ENCODE peak calls at places on chromosomes 7 and 10, in five cellular contexts. One of them, this sample, is unnamed.

GRCh38 chr7:129986600-129986999 is 33.8 kb upstream of the UBE2H start:
- DNase-seq in GM12878: no peak
- DNase-seq in neural progenitor cell: no peak
- DNase-seq in astrocyte: no peak
- DNase-seq in HFF-Myc: no peak
- DNase-seq in this sample: no peak

GRCh38 chr7:70728873-70729552 is 402.9 kb upstream of the GALNT17 start:
- DNase-seq in HFF-Myc: no peak
- DNase-seq in GM12878: no peak
- DNase-seq in astrocyte: peak
- DNase-seq in neural progenitor cell: peak
- DNase-seq in this sample: peak

GRCh38 chr10:17984056-17984455 is 32.3 kb downstream of the SLC39A12 start:
- DNase-seq in neural progenitor cell: no peak
- DNase-seq in astrocyte: peak
- DNase-seq in HFF-Myc: no peak
- DNase-seq in GM12878: peak
- DNase-seq in this sample: peak

GRCh38 chr7:73893342-73894101 is 32.6 kb downstream of the TMEM270 start:
- DNase-seq in astrocyte: peak
- DNase-seq in GM12878: no peak
- DNase-seq in HFF-Myc: no peak
- DNase-seq in neural progenitor cell: no peak
- DNase-seq in this sample: no peak

GRCh38 chr10:11403116-11403515 is 208.3 kb downstream of the USP6NL start:
- DNase-seq in astrocyte: no peak
- DNase-seq in neural progenitor cell: no peak
- DNase-seq in HFF-Myc: no peak
- DNase-seq in GM12878: no peak
- DNase-seq in this sample: peak

GRCh38 chr10:6141296-6142151 is 52.7 kb downstream of the RBM17 start:
- DNase-seq in neural progenitor cell: no peak
- DNase-seq in GM12878: peak
- DNase-seq in HFF-Myc: peak
- DNase-seq in astrocyte: peak
- DNase-seq in this sample: peak

GRCh38 chr7:111763221-111763791 is 201.0 kb upstream of the IMMP2L start:
- DNase-seq in astrocyte: peak
- DNase-seq in HFF-Myc: no peak
- DNase-seq in GM12878: no peak
- DNase-seq in neural progenitor cell: peak
- DNase-seq in this sample: peak

GRCh38 chr7:92854501-92855238 is 18.3 kb upstream of the CDK6 start:
- DNase-seq in neural progenitor cell: no peak
- DNase-seq in astrocyte: no peak
- DNase-seq in GM12878: no peak
- DNase-seq in HFF-Myc: no peak
- DNase-seq in this sample: peak

GRCh38 chr7:131284702-131285419 is 42.8 kb upstream of the MKLN1 start:
- DNase-seq in neural progenitor cell: peak
- DNase-seq in HFF-Myc: no peak
- DNase-seq in astrocyte: peak
- DNase-seq in GM12878: no peak
- DNase-seq in this sample: no peak

GRCh38 chr10:79488303-79488702 is 24.0 kb upstream of the EIF5AL1 start:
- DNase-seq in HFF-Myc: peak
- DNase-seq in neural progenitor cell: no peak
- DNase-seq in astrocyte: peak
- DNase-seq in GM12878: no peak
- DNase-seq in this sample: no peak

GRCh38 chr10:114504769-114505579 is 100.7 kb upstream of the AFAP1L2 start:
- DNase-seq in HFF-Myc: peak
- DNase-seq in neural progenitor cell: no peak
- DNase-seq in GM12878: no peak
- DNase-seq in astrocyte: peak
- DNase-seq in this sample: no peak

GRCh38 chr10:88941026-88941425 is 11.5 kb downstream of the ACTA2 start:
- DNase-seq in GM12878: no peak
- DNase-seq in neural progenitor cell: no peak
- DNase-seq in HFF-Myc: no peak
- DNase-seq in astrocyte: no peak
- DNase-seq in this sample: no peak

GRCh38 chr7:64098-64521 is 128.3 kb upstream of the FAM20C start:
- DNase-seq in GM12878: no peak
- DNase-seq in astrocyte: peak
- DNase-seq in HFF-Myc: no peak
- DNase-seq in neural progenitor cell: peak
- DNase-seq in this sample: peak

DNA sequence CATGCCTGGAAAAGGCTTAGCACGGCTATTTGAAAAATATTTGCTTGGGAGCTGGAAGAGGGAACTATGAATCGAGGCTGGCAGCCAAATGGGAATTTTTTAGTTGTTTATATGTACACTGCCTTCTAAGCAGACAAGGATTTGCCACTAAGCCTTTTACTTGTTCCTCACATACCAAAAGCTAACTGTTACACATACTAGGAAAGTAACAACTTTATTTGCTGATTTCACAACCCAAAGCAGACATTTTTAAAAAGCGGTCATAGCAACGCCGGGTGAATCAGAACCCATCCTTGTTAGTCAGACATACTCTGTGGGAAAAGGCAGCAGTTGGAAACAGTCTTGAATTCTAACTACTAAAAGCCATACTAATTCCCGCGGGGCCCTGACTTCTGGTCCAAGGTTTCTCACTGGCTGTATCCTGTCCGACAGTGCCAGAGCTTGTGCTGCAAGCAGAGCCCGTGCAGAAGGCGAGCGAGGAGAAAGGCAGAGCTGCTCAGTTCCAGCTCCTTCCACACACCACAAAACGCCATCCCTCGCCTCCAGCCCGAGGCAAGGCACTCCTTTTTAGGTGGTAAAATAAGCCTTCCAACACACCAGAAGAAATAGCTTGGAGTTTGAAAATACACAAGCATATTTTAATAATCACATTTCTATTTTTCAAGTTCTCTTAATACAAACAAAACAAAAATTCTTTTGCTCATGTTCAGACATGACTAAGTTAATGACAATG is 89.2 kb downstream of the RNF216 start:
- DNase-seq in GM12878: no peak
- DNase-seq in astrocyte: peak
- DNase-seq in HFF-Myc: peak
- DNase-seq in neural progenitor cell: no peak
- DNase-seq in this sample: peak
- H3K4me3 ChIP-seq in GM12878: peak
- H3K4me3 ChIP-seq in astrocyte: peak
- H3K4me3 ChIP-seq in HFF-Myc: no peak
- H3K4me3 ChIP-seq in neural progenitor cell: no peak
- H3K4me3 ChIP-seq in this sample: peak

GRCh38 chr7:127628445-127628844 is 10.5 kb upstream of the PAX4 start:
- DNase-seq in GM12878: no peak
- DNase-seq in astrocyte: no peak
- DNase-seq in HFF-Myc: no peak
- DNase-seq in neural progenitor cell: peak
- DNase-seq in this sample: no peak

GRCh38 chr7:127632276-127632910 is 14.5 kb upstream of the PAX4 start:
- DNase-seq in neural progenitor cell: no peak
- DNase-seq in astrocyte: peak
- DNase-seq in HFF-Myc: no peak
- DNase-seq in GM12878: no peak
- DNase-seq in this sample: no peak

GRCh38 chr7:127629268-127629854 is 11.4 kb upstream of the PAX4 start:
- DNase-seq in GM12878: no peak
- DNase-seq in astrocyte: no peak
- DNase-seq in HFF-Myc: no peak
- DNase-seq in neural progenitor cell: peak
- DNase-seq in this sample: peak
- TF ChIP-seq CTCF in GM12878: peak
- TF ChIP-seq CTCF in astrocyte: peak
- TF ChIP-seq CTCF in HFF-Myc: peak
- TF ChIP-seq CTCF in neural progenitor cell: peak
- TF ChIP-seq CTCF in this sample: peak

GRCh38 chr7:56811081-56811480 is 321.2 kb downstream of the ZNF479 start:
- DNase-seq in neural progenitor cell: no peak
- DNase-seq in GM12878: no peak
- DNase-seq in astrocyte: no peak
- DNase-seq in HFF-Myc: no peak
- DNase-seq in this sample: no peak
- H3K4me3 ChIP-seq in neural progenitor cell: no peak
- H3K4me3 ChIP-seq in GM12878: no peak
- H3K4me3 ChIP-seq in astrocyte: no peak
- H3K4me3 ChIP-seq in HFF-Myc: no peak
- H3K4me3 ChIP-seq in this sample: no peak

GRCh38 chr7:15015545-15016314 is 113.2 kb upstream of the DGKB start:
- DNase-seq in neural progenitor cell: peak
- DNase-seq in GM12878: peak
- DNase-seq in astrocyte: peak
- DNase-seq in HFF-Myc: peak
- DNase-seq in this sample: peak
- TF ChIP-seq CTCF in neural progenitor cell: peak
- TF ChIP-seq CTCF in GM12878: peak
- TF ChIP-seq CTCF in astrocyte: peak
- TF ChIP-seq CTCF in HFF-Myc: peak
- TF ChIP-seq CTCF in this sample: peak

GRCh38 chr7:155510975-155511595 is 35.3 kb downstream of the CNPY1 start:
- DNase-seq in neural progenitor cell: peak
- DNase-seq in GM12878: no peak
- DNase-seq in astrocyte: no peak
- DNase-seq in HFF-Myc: no peak
- DNase-seq in this sample: no peak

GRCh38 chr7:155512246-155512887 is 34.0 kb downstream of the CNPY1 start:
- DNase-seq in astrocyte: no peak
- DNase-seq in neural progenitor cell: no peak
- DNase-seq in GM12878: no peak
- DNase-seq in HFF-Myc: no peak
- DNase-seq in this sample: no peak

GRCh38 chr7:155509725-155510551 is 36.4 kb downstream of the CNPY1 start:
- DNase-seq in HFF-Myc: no peak
- DNase-seq in neural progenitor cell: peak
- DNase-seq in astrocyte: no peak
- DNase-seq in GM12878: no peak
- DNase-seq in this sample: no peak

GRCh38 chr7:155513543-155514285 is 32.6 kb downstream of the CNPY1 start:
- DNase-seq in astrocyte: no peak
- DNase-seq in neural progenitor cell: no peak
- DNase-seq in GM12878: no peak
- DNase-seq in HFF-Myc: no peak
- DNase-seq in this sample: no peak

GRCh38 chr7:155511597-155511996 is 34.8 kb downstream of the CNPY1 start:
- DNase-seq in HFF-Myc: no peak
- DNase-seq in GM12878: no peak
- DNase-seq in neural progenitor cell: no peak
- DNase-seq in astrocyte: no peak
- DNase-seq in this sample: no peak
- H3K4me3 ChIP-seq in HFF-Myc: no peak
- H3K4me3 ChIP-seq in GM12878: no peak
- H3K4me3 ChIP-seq in neural progenitor cell: no peak
- H3K4me3 ChIP-seq in astrocyte: no peak
- H3K4me3 ChIP-seq in this sample: no peak

DNA sequence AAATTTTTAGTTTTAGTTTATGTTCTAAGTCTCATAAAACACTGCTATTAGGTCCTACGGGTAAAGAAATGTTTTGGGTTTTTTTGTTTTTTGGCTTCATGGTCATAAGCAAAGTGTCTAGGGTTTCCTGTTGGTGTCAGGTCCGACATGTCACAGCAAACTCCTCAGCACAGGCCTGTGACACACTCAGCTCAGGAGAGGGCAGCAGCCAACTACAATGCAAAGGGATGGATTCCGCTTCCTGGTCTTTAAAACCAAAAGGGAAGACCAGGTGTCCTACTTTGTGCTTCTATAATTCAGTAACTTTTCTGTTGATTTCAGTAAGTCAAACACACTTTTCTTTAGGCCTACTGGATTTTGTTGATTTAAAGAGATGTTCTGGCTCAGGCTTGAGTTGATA is 83.8 kb upstream of the MACROH2A2 start:
- DNase-seq in GM12878: no peak
- DNase-seq in astrocyte: no peak
- DNase-seq in HFF-Myc: no peak
- DNase-seq in neural progenitor cell: peak
- DNase-seq in this sample: peak
- TF ChIP-seq CTCF in GM12878: peak
- TF ChIP-seq CTCF in astrocyte: no peak
- TF ChIP-seq CTCF in HFF-Myc: no peak
- TF ChIP-seq CTCF in neural progenitor cell: peak
- TF ChIP-seq CTCF in this sample: no peak

DNA sequence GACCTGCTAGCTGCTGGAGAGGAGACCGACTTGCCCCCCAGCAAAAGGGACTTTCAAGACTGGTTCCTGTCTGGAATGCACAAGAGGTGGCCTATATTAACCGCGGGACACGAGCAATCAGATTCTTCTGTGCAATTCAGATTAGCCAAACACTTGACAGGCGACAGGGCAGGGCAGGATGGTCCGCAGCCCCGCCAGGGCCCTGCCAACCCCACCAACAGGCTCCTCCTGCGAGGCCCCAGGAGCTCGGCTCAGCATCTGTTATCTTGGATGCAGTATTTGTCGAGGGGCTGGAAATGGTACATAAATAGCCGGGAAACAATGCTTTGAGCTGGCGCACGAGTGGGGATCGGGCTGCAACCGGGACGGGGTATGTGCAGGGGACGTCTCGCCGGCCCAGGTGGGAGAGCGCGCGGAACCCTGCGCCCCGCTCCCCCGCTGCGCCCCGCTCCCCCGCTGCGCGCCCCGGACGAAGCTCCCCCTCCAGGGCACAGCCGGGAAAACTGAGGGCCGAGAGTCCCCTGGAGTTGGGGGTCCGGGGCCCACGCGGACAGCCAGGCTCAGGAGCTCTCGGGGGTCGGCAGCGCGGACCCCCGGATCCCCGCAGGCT is 669 bp downstream of the RADIL start:
- DNase-seq in neural progenitor cell: peak
- DNase-seq in astrocyte: no peak
- DNase-seq in HFF-Myc: no peak
- DNase-seq in GM12878: no peak
- DNase-seq in this sample: no peak
- H3K4me3 ChIP-seq in neural progenitor cell: peak
- H3K4me3 ChIP-seq in astrocyte: peak
- H3K4me3 ChIP-seq in HFF-Myc: peak
- H3K4me3 ChIP-seq in GM12878: no peak
- H3K4me3 ChIP-seq in this sample: no peak

DNA sequence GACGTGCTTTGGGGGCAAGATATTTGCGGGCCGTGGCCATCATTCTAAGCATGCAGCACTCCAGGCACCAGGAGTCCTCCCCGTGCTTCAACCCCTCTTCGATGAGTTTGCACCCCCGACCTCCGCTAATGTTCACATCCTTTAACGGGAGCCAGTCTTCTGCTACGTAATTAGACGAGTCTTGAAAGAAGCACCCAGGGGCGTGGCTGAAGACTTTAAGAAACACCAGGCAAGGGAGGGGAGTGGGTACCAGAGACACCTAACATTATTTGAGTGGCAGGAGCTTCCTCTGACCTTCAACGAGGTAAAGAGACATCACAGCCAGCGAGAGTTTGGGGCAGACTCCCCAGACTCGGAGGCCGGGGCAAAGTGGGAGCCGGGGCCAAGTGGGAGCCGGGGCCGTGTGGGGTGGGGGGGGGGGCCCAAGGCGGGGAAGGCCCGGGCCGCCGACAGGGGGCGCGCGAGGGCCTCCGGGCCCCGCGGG is 31.1 kb upstream of the TOMM7 start:
- DNase-seq in GM12878: no peak
- DNase-seq in astrocyte: no peak
- DNase-seq in neural progenitor cell: peak
- DNase-seq in HFF-Myc: no peak
- DNase-seq in this sample: peak
- TF ChIP-seq CTCF in GM12878: peak
- TF ChIP-seq CTCF in astrocyte: no peak
- TF ChIP-seq CTCF in neural progenitor cell: peak
- TF ChIP-seq CTCF in HFF-Myc: no peak
- TF ChIP-seq CTCF in this sample: peak

This sample was measured in GM12865.